ENCODE peak calls at places on chromosome 3, in five cellular contexts. One of them, this sample, is unnamed.

GRCh38 chr3:43104039-43104438 is 1.8 kb downstream of the POMGNT2 start:
- DNase-seq in AML-193: no peak
- DNase-seq in stimulated activated CD4-positive, alpha-beta T cell treated with anti-CD3 and anti-CD28 coated beads, Interleukin-1b, Interleukin-23, amount 100 ng/mL, for 24 hours: no peak
- DNase-seq in EH: no peak
- DNase-seq in iris pigment epithelial cell: no peak
- DNase-seq in this sample: no peak

GRCh38 chr3:175274474-175275218 is 415.5 kb downstream of the NAALADL2 start:
- DNase-seq in AML-193: no peak
- DNase-seq in stimulated activated CD4-positive, alpha-beta T cell treated with anti-CD3 and anti-CD28 coated beads, Interleukin-1b, Interleukin-23, amount 100 ng/mL, for 24 hours: no peak
- DNase-seq in EH: no peak
- DNase-seq in iris pigment epithelial cell: no peak
- DNase-seq in this sample: no peak

GRCh38 chr3:178964551-178964950 is 107.1 kb downstream of the ZMAT3 start:
- DNase-seq in AML-193: no peak
- DNase-seq in stimulated activated CD4-positive, alpha-beta T cell treated with anti-CD3 and anti-CD28 coated beads, Interleukin-1b, Interleukin-23, amount 100 ng/mL, for 24 hours: no peak
- DNase-seq in EH: no peak
- DNase-seq in iris pigment epithelial cell: no peak
- DNase-seq in this sample: no peak

GRCh38 chr3:64190517-64191515 is 34.5 kb downstream of the PRICKLE2 start:
- DNase-seq in AML-193: peak
- DNase-seq in stimulated activated CD4-positive, alpha-beta T cell treated with anti-CD3 and anti-CD28 coated beads, Interleukin-1b, Interleukin-23, amount 100 ng/mL, for 24 hours: no peak
- DNase-seq in EH: peak
- DNase-seq in iris pigment epithelial cell: peak
- DNase-seq in this sample: no peak

GRCh38 chr3:177460100-177460499 is 262.8 kb upstream of the TBL1XR1 start:
- DNase-seq in AML-193: no peak
- DNase-seq in stimulated activated CD4-positive, alpha-beta T cell treated with anti-CD3 and anti-CD28 coated beads, Interleukin-1b, Interleukin-23, amount 100 ng/mL, for 24 hours: no peak
- DNase-seq in EH: no peak
- DNase-seq in iris pigment epithelial cell: peak
- DNase-seq in this sample: no peak

GRCh38 chr3:138089091-138089490 is 26.3 kb downstream of the DZIP1L start:
- DNase-seq in AML-193: no peak
- DNase-seq in stimulated activated CD4-positive, alpha-beta T cell treated with anti-CD3 and anti-CD28 coated beads, Interleukin-1b, Interleukin-23, amount 100 ng/mL, for 24 hours: no peak
- DNase-seq in EH: peak
- DNase-seq in iris pigment epithelial cell: peak
- DNase-seq in this sample: no peak

GRCh38 chr3:176951586-176952292 is 245.5 kb downstream of the TBL1XR1 start:
- DNase-seq in AML-193: no peak
- DNase-seq in stimulated activated CD4-positive, alpha-beta T cell treated with anti-CD3 and anti-CD28 coated beads, Interleukin-1b, Interleukin-23, amount 100 ng/mL, for 24 hours: no peak
- DNase-seq in EH: peak
- DNase-seq in iris pigment epithelial cell: peak
- DNase-seq in this sample: no peak

GRCh38 chr3:101466465-101467309 is 46.3 kb downstream of the SENP7 start:
- DNase-seq in AML-193: no peak
- DNase-seq in stimulated activated CD4-positive, alpha-beta T cell treated with anti-CD3 and anti-CD28 coated beads, Interleukin-1b, Interleukin-23, amount 100 ng/mL, for 24 hours: peak
- DNase-seq in EH: no peak
- DNase-seq in iris pigment epithelial cell: no peak
- DNase-seq in this sample: no peak

GRCh38 chr3:138184994-138185393 is 2.1 kb upstream of the ARMC8 start:
- DNase-seq in AML-193: no peak
- DNase-seq in stimulated activated CD4-positive, alpha-beta T cell treated with anti-CD3 and anti-CD28 coated beads, Interleukin-1b, Interleukin-23, amount 100 ng/mL, for 24 hours: no peak
- DNase-seq in EH: peak
- DNase-seq in iris pigment epithelial cell: no peak
- DNase-seq in this sample: no peak

GRCh38 chr3:170614214-170614966 is 28.5 kb upstream of the SLC7A14 start:
- DNase-seq in AML-193: peak
- DNase-seq in stimulated activated CD4-positive, alpha-beta T cell treated with anti-CD3 and anti-CD28 coated beads, Interleukin-1b, Interleukin-23, amount 100 ng/mL, for 24 hours: no peak
- DNase-seq in EH: peak
- DNase-seq in iris pigment epithelial cell: peak
- DNase-seq in this sample: peak

GRCh38 chr3:143736651-143737050 is 111.6 kb downstream of the SLC9A9 start:
- DNase-seq in AML-193: no peak
- DNase-seq in stimulated activated CD4-positive, alpha-beta T cell treated with anti-CD3 and anti-CD28 coated beads, Interleukin-1b, Interleukin-23, amount 100 ng/mL, for 24 hours: no peak
- DNase-seq in EH: no peak
- DNase-seq in iris pigment epithelial cell: peak
- DNase-seq in this sample: peak

GRCh38 chr3:47022540-47023161 is 43.2 kb downstream of the NBEAL2 start:
- DNase-seq in AML-193: no peak
- DNase-seq in stimulated activated CD4-positive, alpha-beta T cell treated with anti-CD3 and anti-CD28 coated beads, Interleukin-1b, Interleukin-23, amount 100 ng/mL, for 24 hours: no peak
- DNase-seq in EH: peak
- DNase-seq in iris pigment epithelial cell: peak
- DNase-seq in this sample: no peak

GRCh38 chr3:85691196-85691595 is 732.4 kb downstream of the CADM2 start:
- DNase-seq in AML-193: no peak
- DNase-seq in stimulated activated CD4-positive, alpha-beta T cell treated with anti-CD3 and anti-CD28 coated beads, Interleukin-1b, Interleukin-23, amount 100 ng/mL, for 24 hours: no peak
- DNase-seq in EH: no peak
- DNase-seq in iris pigment epithelial cell: peak
- DNase-seq in this sample: no peak

GRCh38 chr3:107816082-107816481 is 274.7 kb downstream of the CD47 start:
- DNase-seq in AML-193: no peak
- DNase-seq in stimulated activated CD4-positive, alpha-beta T cell treated with anti-CD3 and anti-CD28 coated beads, Interleukin-1b, Interleukin-23, amount 100 ng/mL, for 24 hours: no peak
- DNase-seq in EH: no peak
- DNase-seq in iris pigment epithelial cell: no peak
- DNase-seq in this sample: no peak

This sample was measured in pulmonary artery endothelial cell.